ENCODE peak calls at places on chromosomes 1 and 21, in seven cellular contexts. A is colonic mucosa, X is stomach, L is suprapubic skin, H is RWPE2, Z is GM23248, G is OCI-LY7. T is an unnamed sample.

GRCh38 chr1:147757015-147757990 is 3.1 kb downstream of the GJA5 start:
- DNase-seq in A (no peak), X (peak; percentile 52), L (no peak), H (peak; percentile 88), Z (no peak), G (no peak), T (peak; percentile 71)

GRCh38 chr1:213956295-213956770 is 31.4 kb upstream of the PROX1 start:
- DNase-seq in A (no peak), X (no peak), L (no peak), H (no peak), Z (no peak), G (no peak), T (no peak)

GRCh38 chr1:51898090-51898734 is 19.7 kb upstream of the NRDC start:
- DNase-seq in A (no peak), X (no peak), L (no peak), H (no peak), Z (peak; percentile 88), G (no peak), T (no peak)

GRCh38 chr1:227894306-227894721 is 53.4 kb downstream of the WNT9A start:
- DNase-seq in A (no peak), X (peak; percentile 18), L (peak; percentile 36), H (peak; percentile 18), Z (no peak), G (no peak), T (peak; percentile 48)

GRCh38 chr1:202170726-202171125 is 10.3 kb upstream of the PTPN7 start:
- DNase-seq in A (no peak), X (no peak), L (no peak), H (no peak), Z (no peak), G (peak; percentile 29), T (no peak)

GRCh38 chr21:44765231-44766013 is 36.2 kb downstream of the UBE2G2 start:
- DNase-seq in A (no peak), X (no peak), L (no peak), H (peak; percentile 54), Z (peak; percentile 33), G (no peak), T (peak; percentile 57)

GRCh38 chr1:226827968-226828513 is 42.4 kb upstream of the PSEN2 start:
- DNase-seq in A (peak; percentile 97), X (peak; percentile 96), L (peak; percentile 97), H (peak; percentile 71), Z (peak; percentile 97), G (peak; percentile 97), T (peak; percentile 96)

GRCh38 chr1:201310986-201311355 is 27.7 kb downstream of the PKP1 start:
- DNase-seq in A (peak; percentile 39), X (no peak), L (no peak), H (peak; percentile 88), Z (peak; percentile 50), G (no peak), T (no peak)

GRCh38 chr1:222054416-222054815 is 312.5 kb upstream of the DUSP10 start:
- DNase-seq in A (no peak), X (no peak), L (no peak), H (no peak), Z (no peak), G (no peak), T (no peak)

GRCh38 chr1:71088645-71089287 is 7.9 kb upstream of the ZRANB2 start:
- DNase-seq in A (peak; percentile 67), X (no peak), L (no peak), H (no peak), Z (no peak), G (no peak), T (no peak)

GRCh38 chr21:42466700-42467612 is 29.1 kb downstream of the RSPH1 start:
- DNase-seq in A (peak; percentile 52), X (no peak), L (no peak), H (no peak), Z (peak; percentile 53), G (peak; percentile 58), T (no peak)

DNA sequence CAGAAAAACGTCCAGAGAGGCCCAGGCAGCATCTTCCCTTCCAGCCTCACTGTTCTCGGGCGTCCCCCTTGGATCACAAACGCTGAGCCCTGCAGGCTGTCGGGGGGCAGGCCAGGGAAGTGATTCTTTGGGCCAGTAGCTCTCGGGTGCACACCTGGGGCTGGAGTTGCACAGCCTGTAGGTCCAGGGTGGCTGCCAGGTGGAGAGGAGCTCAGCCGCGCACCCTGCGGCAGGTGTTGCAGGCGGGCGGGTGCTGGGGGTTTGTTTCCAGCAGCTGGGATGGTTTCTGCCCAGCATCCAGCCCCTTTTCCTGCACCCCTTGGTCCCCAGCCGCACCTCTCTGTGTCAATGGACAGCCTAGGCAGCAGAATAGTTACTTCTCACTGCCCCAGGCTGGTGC is 15.7 kb downstream of the PRDM16 start:
- DNase-seq in A (no peak), X (no peak), L (no peak), H (no peak), Z (no peak), G (no peak), T (no peak)
- H3K9me3 ChIP-seq in A (no peaks in the 10 kb centered on the region), X (no peaks in the 10 kb centered on the region), L (no peaks in the 10 kb centered on the region), H (no peaks in the 10 kb centered on the region), Z (no peaks in the 10 kb centered on the region), G (no peaks in the 10 kb centered on the region), T (no peaks in the 10 kb centered on the region)

GRCh38 chr1:9449976-9450696 is 89.1 kb upstream of the SLC25A33 start:
- DNase-seq in A (no peak), X (no peak), L (peak; percentile 75), H (no peak), Z (no peak), G (no peak), T (no peak)
- H3K27ac ChIP-seq in A (no peak overlapping the region), X (no peak overlapping the region), L (no peak overlapping the region), H (no peak overlapping the region), Z (no peak overlapping the region), G (no peak overlapping the region), T (no peak overlapping the region)

GRCh38 chr1:179295356-179295755 is 1.8 kb downstream of the SOAT1 start:
- DNase-seq in A (no peak), X (no peak), L (no peak), H (no peak), Z (peak; percentile 20), G (no peak), T (no peak)
- H3K4me3 ChIP-seq in A (no peak overlapping the region), X (peak overlapping the region; percentile 70), L (no peak overlapping the region), H (no peak overlapping the region), Z (peak overlapping the region; percentile 86), G (peak overlapping the region; percentile 80), T (peak overlapping the region; percentile 79)

GRCh38 chr1:17700981-17701870 is 53.9 kb upstream of the ACTL8 start:
- DNase-seq in A (no peak), X (no peak), L (no peak), H (no peak), Z (no peak), G (no peak), T (no peak)

GRCh38 chr1:17691147-17691634 is 63.9 kb upstream of the ACTL8 start:
- DNase-seq in A (no peak), X (no peak), L (no peak), H (no peak), Z (no peak), G (no peak), T (no peak)

GRCh38 chr1:17700363-17700762 is 54.8 kb upstream of the ACTL8 start:
- DNase-seq in A (no peak), X (no peak), L (no peak), H (no peak), Z (no peak), G (no peak), T (no peak)

GRCh38 chr1:17692645-17693044 is 62.5 kb upstream of the ACTL8 start:
- DNase-seq in A (no peak), X (no peak), L (no peak), H (no peak), Z (no peak), G (no peak), T (no peak)

GRCh38 chr1:17696417-17697301 is 58.5 kb upstream of the ACTL8 start:
- DNase-seq in A (no peak), X (no peak), L (no peak), H (no peak), Z (peak; percentile 67), G (no peak), T (no peak)
- H3K9me3 ChIP-seq in A (no peaks in the 10 kb centered on the region), X (no peaks in the 10 kb centered on the region), L (no peaks in the 10 kb centered on the region), H (no peaks in the 10 kb centered on the region), Z (no peaks in the 10 kb centered on the region), G (no peaks in the 10 kb centered on the region), T (no peaks in the 10 kb centered on the region)

GRCh38 chr1:233113009-233113712 is 162.8 kb downstream of the NTPCR start:
- DNase-seq in A (peak; percentile 52), X (peak; percentile 41), L (peak; percentile 87), H (peak; percentile 83), Z (peak; percentile 97), G (no peak), T (peak; percentile 79)

GRCh38 chr1:233114159-233114558 is 163.7 kb downstream of the NTPCR start:
- DNase-seq in A (no peak), X (no peak), L (no peak), H (no peak), Z (peak; percentile 50), G (no peak), T (no peak)

GRCh38 chr1:233113713-233114028 is 163.3 kb downstream of the NTPCR start:
- DNase-seq in A (no peak), X (no peak), L (no peak), H (no peak), Z (no peak), G (no peak), T (no peak)

GRCh38 chr1:233112184-233113008 is 162.0 kb downstream of the NTPCR start:
- DNase-seq in A (no peak), X (no peak), L (no peak), H (no peak), Z (peak; percentile 47), G (no peak), T (no peak)

DNA sequence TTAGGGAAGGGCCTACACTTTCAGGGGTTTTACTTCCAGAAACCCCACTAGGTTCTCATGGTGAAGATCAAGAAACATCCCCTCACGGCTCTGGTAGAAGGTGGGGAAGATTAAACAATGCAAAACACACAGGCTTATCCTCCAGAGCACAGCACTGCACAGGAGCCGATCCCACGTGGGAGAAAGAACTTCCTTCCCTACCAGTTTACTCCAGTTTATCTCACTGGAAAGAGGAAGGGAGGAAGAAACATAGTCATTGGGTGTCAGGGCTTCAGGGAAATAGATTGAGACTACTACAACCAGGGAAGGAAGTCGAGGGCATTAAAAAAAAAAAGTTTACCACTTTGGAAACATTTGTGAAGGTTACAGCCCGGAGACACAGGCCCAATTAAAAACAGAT is 164.4 kb downstream of the NTPCR start:
- DNase-seq in A (no peak), X (no peak), L (no peak), H (no peak), Z (no peak), G (no peak), T (no peak)
- H3K27ac ChIP-seq in A (no peak overlapping the region), X (no peak overlapping the region), L (no peak overlapping the region), H (peak overlapping the region; percentile 98), Z (no peak overlapping the region), G (no peak overlapping the region), T (peak overlapping the region; percentile 80)

GRCh38 chr1:31422505-31423319 is 9.7 kb downstream of the SERINC2 start:
- DNase-seq in A (peak; percentile 84), X (peak; percentile 80), L (peak; percentile 79), H (peak; percentile 94), Z (peak; percentile 92), G (peak; percentile 79), T (peak; percentile 82)
- H3K4me3 ChIP-seq in A (no peak overlapping the region), X (no peak overlapping the region), L (no peak overlapping the region), H (no peak overlapping the region), Z (no peak overlapping the region), G (peak overlapping the region; percentile 57), T (no peak overlapping the region)